ENCODE peak calls at places on chromosomes 11 and 22, in nine cellular contexts. One of them, this sample, is unnamed.

GRCh38 chr11:92826136-92826535 is 143.3 kb upstream of the MTNR1B start:
- DNase-seq in H1: no peak
- DNase-seq in transverse colon: no peak
- DNase-seq in K562: no peak
- DNase-seq in suprapubic skin: no peak
- DNase-seq in stomach: no peak
- DNase-seq in GM12878: no peak
- DNase-seq in HepG2: no peak
- DNase-seq in sigmoid colon: no peak
- DNase-seq in this sample: no peak

GRCh38 chr22:29199702-29200400 is 5.8 kb upstream of the EMID1 start:
- DNase-seq in H1: no peak
- DNase-seq in suprapubic skin: no peak
- DNase-seq in sigmoid colon: no peak
- DNase-seq in GM12878: no peak
- DNase-seq in K562: no peak
- DNase-seq in HepG2: no peak
- DNase-seq in stomach: no peak
- DNase-seq in transverse colon: no peak
- DNase-seq in this sample: no peak

GRCh38 chr11:67301951-67302516 is 1.3 kb upstream of the SSH3 start:
- DNase-seq in GM12878: no peak
- DNase-seq in K562: no peak
- DNase-seq in sigmoid colon: peak
- DNase-seq in transverse colon: peak
- DNase-seq in suprapubic skin: peak
- DNase-seq in stomach: peak
- DNase-seq in H1: no peak
- DNase-seq in HepG2: no peak
- DNase-seq in this sample: peak

GRCh38 chr11:117535201-117535869 is 207.7 kb downstream of the CEP164 start:
- DNase-seq in stomach: peak
- DNase-seq in K562: no peak
- DNase-seq in HepG2: no peak
- DNase-seq in H1: no peak
- DNase-seq in GM12878: no peak
- DNase-seq in sigmoid colon: peak
- DNase-seq in transverse colon: peak
- DNase-seq in suprapubic skin: no peak
- DNase-seq in this sample: peak

GRCh38 chr11:12238420-12238819 is 128.0 kb downstream of the MICAL2 start:
- DNase-seq in GM12878: no peak
- DNase-seq in transverse colon: no peak
- DNase-seq in HepG2: no peak
- DNase-seq in K562: no peak
- DNase-seq in stomach: no peak
- DNase-seq in sigmoid colon: no peak
- DNase-seq in suprapubic skin: no peak
- DNase-seq in H1: no peak
- DNase-seq in this sample: no peak

GRCh38 chr11:119479685-119480275 is 56.8 kb upstream of the THY1 start:
- DNase-seq in stomach: no peak
- DNase-seq in K562: peak
- DNase-seq in H1: no peak
- DNase-seq in sigmoid colon: no peak
- DNase-seq in transverse colon: no peak
- DNase-seq in suprapubic skin: no peak
- DNase-seq in HepG2: peak
- DNase-seq in GM12878: no peak
- DNase-seq in this sample: peak

GRCh38 chr11:9906043-9906791 is 242.3 kb downstream of the SWAP70 start:
- DNase-seq in transverse colon: no peak
- DNase-seq in K562: no peak
- DNase-seq in stomach: no peak
- DNase-seq in HepG2: peak
- DNase-seq in H1: peak
- DNase-seq in GM12878: no peak
- DNase-seq in sigmoid colon: no peak
- DNase-seq in suprapubic skin: no peak
- DNase-seq in this sample: no peak

GRCh38 chr11:20363500-20364411 is at the start of gene HTATIP2:
- DNase-seq in GM12878: no peak
- DNase-seq in transverse colon: peak
- DNase-seq in K562: peak
- DNase-seq in HepG2: no peak
- DNase-seq in suprapubic skin: peak
- DNase-seq in stomach: peak
- DNase-seq in H1: no peak
- DNase-seq in sigmoid colon: peak
- DNase-seq in this sample: peak

GRCh38 chr11:128929991-128930390 is 12.7 kb downstream of the TP53AIP1 start:
- DNase-seq in transverse colon: no peak
- DNase-seq in suprapubic skin: no peak
- DNase-seq in GM12878: no peak
- DNase-seq in sigmoid colon: no peak
- DNase-seq in H1: no peak
- DNase-seq in stomach: no peak
- DNase-seq in K562: no peak
- DNase-seq in HepG2: no peak
- DNase-seq in this sample: no peak

GRCh38 chr11:60363542-60364525 is 14.5 kb upstream of the MS4A7 start:
- DNase-seq in suprapubic skin: no peak
- DNase-seq in sigmoid colon: no peak
- DNase-seq in stomach: peak
- DNase-seq in K562: peak
- DNase-seq in HepG2: peak
- DNase-seq in GM12878: peak
- DNase-seq in H1: no peak
- DNase-seq in transverse colon: peak
- DNase-seq in this sample: peak

DNA sequence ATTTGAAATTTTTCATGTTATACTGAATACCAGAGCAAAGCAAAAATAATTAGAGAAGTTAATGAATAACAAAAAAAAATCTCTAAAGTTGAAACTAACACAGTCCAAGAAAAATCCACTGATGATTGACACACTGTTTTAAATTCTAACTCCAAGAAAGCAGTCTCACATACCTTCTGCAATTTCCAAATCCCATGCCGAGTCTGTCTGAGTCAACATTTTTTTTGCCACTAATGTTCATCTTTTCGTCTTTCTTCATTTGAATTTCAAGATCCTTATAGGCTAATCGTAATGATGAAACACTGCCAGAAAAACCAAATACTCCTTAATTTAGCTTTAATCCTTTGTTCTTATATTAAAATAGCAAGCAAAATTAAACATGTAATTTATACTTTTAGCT is 39.5 kb downstream of the ARFGAP3 start:
- DNase-seq in H1: no peak
- DNase-seq in GM12878: no peak
- DNase-seq in HepG2: no peak
- DNase-seq in stomach: no peak
- DNase-seq in sigmoid colon: no peak
- DNase-seq in K562: no peak
- DNase-seq in transverse colon: no peak
- DNase-seq in suprapubic skin: no peak
- DNase-seq in this sample: no peak
- TF ChIP-seq EP300 in H1: no peak
- TF ChIP-seq EP300 in GM12878: no peak
- TF ChIP-seq EP300 in HepG2: no peak
- TF ChIP-seq EP300 in stomach: no peak
- TF ChIP-seq EP300 in sigmoid colon: no peak
- TF ChIP-seq EP300 in K562: no peak
- TF ChIP-seq EP300 in transverse colon: no peak
- TF ChIP-seq EP300 in suprapubic skin: no peak
- TF ChIP-seq EP300 in this sample: no peak

DNA sequence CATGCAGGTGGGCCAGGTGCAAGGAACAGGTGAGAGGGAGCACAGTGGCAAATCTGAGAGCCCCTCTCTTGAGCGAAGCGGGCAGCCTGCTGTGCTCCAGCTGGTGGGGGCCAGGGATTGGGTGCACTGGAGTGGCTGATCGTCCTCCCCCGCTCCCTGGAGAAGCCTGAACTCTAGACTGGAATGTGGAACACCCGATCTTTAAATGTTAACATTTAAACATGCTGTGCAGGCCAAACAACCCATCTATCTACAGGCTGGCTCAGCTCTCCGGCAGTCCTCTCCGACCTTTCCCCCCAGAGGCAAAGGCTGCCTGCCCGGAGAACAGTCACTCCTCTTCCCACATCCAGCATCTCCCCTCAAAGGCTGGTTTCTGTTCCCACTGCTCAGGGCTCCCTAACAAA is 5.1 kb downstream of the MRGPRF start:
- DNase-seq in HepG2: peak
- DNase-seq in H1: no peak
- DNase-seq in K562: no peak
- DNase-seq in suprapubic skin: no peak
- DNase-seq in sigmoid colon: peak
- DNase-seq in transverse colon: no peak
- DNase-seq in GM12878: no peak
- DNase-seq in stomach: no peak
- DNase-seq in this sample: no peak
- TF ChIP-seq POLR2AphosphoS5 in HepG2: no peak
- TF ChIP-seq POLR2AphosphoS5 in H1: no peak
- TF ChIP-seq POLR2AphosphoS5 in K562: no peak
- TF ChIP-seq POLR2AphosphoS5 in suprapubic skin: no peak
- TF ChIP-seq POLR2AphosphoS5 in sigmoid colon: no peak
- TF ChIP-seq POLR2AphosphoS5 in transverse colon: no peak
- TF ChIP-seq POLR2AphosphoS5 in GM12878: no peak
- TF ChIP-seq POLR2AphosphoS5 in stomach: no peak
- TF ChIP-seq POLR2AphosphoS5 in this sample: no peak

GRCh38 chr11:75306529-75306928 is 44.9 kb downstream of the ARRB1 start:
- DNase-seq in transverse colon: no peak
- DNase-seq in HepG2: no peak
- DNase-seq in K562: no peak
- DNase-seq in GM12878: no peak
- DNase-seq in suprapubic skin: no peak
- DNase-seq in stomach: no peak
- DNase-seq in sigmoid colon: peak
- DNase-seq in H1: no peak
- DNase-seq in this sample: no peak

GRCh38 chr11:75308986-75309385 is 42.5 kb downstream of the ARRB1 start:
- DNase-seq in HepG2: no peak
- DNase-seq in stomach: no peak
- DNase-seq in sigmoid colon: no peak
- DNase-seq in suprapubic skin: no peak
- DNase-seq in transverse colon: no peak
- DNase-seq in H1: no peak
- DNase-seq in GM12878: no peak
- DNase-seq in K562: no peak
- DNase-seq in this sample: no peak

GRCh38 chr11:75308116-75308515 is 43.3 kb downstream of the ARRB1 start:
- DNase-seq in K562: no peak
- DNase-seq in stomach: peak
- DNase-seq in transverse colon: no peak
- DNase-seq in GM12878: no peak
- DNase-seq in HepG2: no peak
- DNase-seq in sigmoid colon: no peak
- DNase-seq in suprapubic skin: no peak
- DNase-seq in H1: no peak
- DNase-seq in this sample: peak

GRCh38 chr11:75305993-75306392 is 45.5 kb downstream of the ARRB1 start:
- DNase-seq in suprapubic skin: no peak
- DNase-seq in sigmoid colon: peak
- DNase-seq in stomach: no peak
- DNase-seq in H1: no peak
- DNase-seq in HepG2: no peak
- DNase-seq in GM12878: no peak
- DNase-seq in K562: no peak
- DNase-seq in transverse colon: no peak
- DNase-seq in this sample: no peak

DNA sequence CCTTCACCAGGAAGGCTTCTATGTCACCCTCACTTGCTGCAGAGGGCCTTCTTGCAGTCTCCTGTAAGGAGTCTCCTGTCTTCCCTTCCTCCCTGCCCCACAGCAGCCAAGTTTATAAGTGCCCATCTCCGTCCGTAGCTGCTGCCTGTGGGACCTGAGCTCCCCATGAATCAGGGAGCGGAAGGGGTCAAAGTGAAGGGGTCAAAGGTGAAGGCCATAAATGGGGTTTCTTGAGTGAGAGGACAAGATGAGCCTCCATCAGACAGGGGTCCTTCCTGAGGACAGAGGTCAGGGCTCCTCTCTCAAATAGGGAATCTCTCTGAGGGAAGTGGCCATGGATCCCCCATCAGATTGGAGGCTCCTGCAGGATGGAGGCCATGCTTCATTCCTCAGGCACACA is 44.4 kb downstream of the ARRB1 start:
- DNase-seq in sigmoid colon: no peak
- DNase-seq in stomach: no peak
- DNase-seq in transverse colon: no peak
- DNase-seq in K562: no peak
- DNase-seq in GM12878: no peak
- DNase-seq in HepG2: no peak
- DNase-seq in H1: no peak
- DNase-seq in suprapubic skin: no peak
- DNase-seq in this sample: no peak
- TF ChIP-seq POLR2A in sigmoid colon: no peak
- TF ChIP-seq POLR2A in stomach: no peak
- TF ChIP-seq POLR2A in transverse colon: no peak
- TF ChIP-seq POLR2A in K562: no peak
- TF ChIP-seq POLR2A in GM12878: no peak
- TF ChIP-seq POLR2A in HepG2: no peak
- TF ChIP-seq POLR2A in H1: no peak
- TF ChIP-seq POLR2A in suprapubic skin: no peak
- TF ChIP-seq POLR2A in this sample: no peak

DNA sequence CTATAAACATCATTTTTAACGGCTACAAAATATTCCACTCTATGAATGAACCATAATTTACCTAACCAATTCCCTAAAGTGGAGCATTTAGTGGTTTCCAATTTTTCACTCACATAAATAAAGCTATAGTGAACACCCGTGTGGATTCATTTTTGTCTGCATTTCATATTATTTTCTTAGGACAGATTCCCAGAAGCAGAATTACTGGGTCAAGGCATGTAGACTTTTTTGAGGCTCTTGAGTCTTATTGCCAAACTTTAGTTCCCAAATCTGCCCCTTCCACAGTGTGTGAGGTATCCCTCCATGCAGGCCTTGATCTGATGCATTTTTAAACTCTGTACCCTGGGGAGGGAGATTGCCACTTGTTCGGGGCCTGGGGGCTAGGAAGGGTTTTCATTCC is 198.2 kb downstream of the TENM4 start:
- DNase-seq in sigmoid colon: no peak
- DNase-seq in GM12878: no peak
- DNase-seq in HepG2: no peak
- DNase-seq in H1: no peak
- DNase-seq in K562: no peak
- DNase-seq in suprapubic skin: no peak
- DNase-seq in stomach: no peak
- DNase-seq in transverse colon: no peak
- DNase-seq in this sample: no peak
- TF ChIP-seq EP300 in sigmoid colon: no peak
- TF ChIP-seq EP300 in GM12878: no peak
- TF ChIP-seq EP300 in HepG2: no peak
- TF ChIP-seq EP300 in H1: no peak
- TF ChIP-seq EP300 in K562: no peak
- TF ChIP-seq EP300 in suprapubic skin: no peak
- TF ChIP-seq EP300 in stomach: no peak
- TF ChIP-seq EP300 in transverse colon: no peak
- TF ChIP-seq EP300 in this sample: no peak

This sample was measured in upper lobe of left lung.